ENCODE peak calls at places on chromosome 16, in ten cellular contexts. F is CD8-positive, alpha-beta memory T cell; X is left ventricle myocardium inferior; D is neural progenitor cell; C is upper lobe of right lung; V is aorta; Q is uterus; K is heart left ventricle; M is cardiac muscle cell; B is psoas muscle. R is an unnamed sample. For H3K36me3, the result is how much of the 10 kb centered on the place peaks cover.

GRCh38 chr16:54080524-54081008 is 206.0 kb downstream of the IRX3 start:
- DNase-seq in F (no peak), X (no peak), D (no peak), C (no peak), V (no peak), Q (no peak), K (no peak), M (no peak), B (no peak), R (no peak)

GRCh38 chr16:83809092-83809491 is 1.3 kb downstream of the HSBP1 start:
- DNase-seq in F (no peak), X (no peak), D (no peak), C (no peak), V (no peak), Q (no peak), K (no peak), M (no peak), B (no peak), R (no peak)

GRCh38 chr16:24610421-24610765 is 71.0 kb downstream of the RBBP6 start:
- DNase-seq in F (no peak), X (peak), D (peak), C (peak), V (peak), Q (peak), K (peak), M (peak), B (peak), R (peak)

GRCh38 chr16:47424846-47425245 is 36.0 kb downstream of the ITFG1 start:
- DNase-seq in F (no peak), X (no peak), D (peak), C (no peak), V (no peak), Q (no peak), K (no peak), M (no peak), B (no peak), R (no peak)

GRCh38 chr16:4136229-4136813 is 20.1 kb upstream of the ADCY9 start:
- DNase-seq in F (no peak), X (no peak), D (no peak), C (peak), V (no peak), Q (no peak), K (peak), M (no peak), B (no peak), R (peak)

GRCh38 chr16:88973007-88973410 is 4.0 kb downstream of the CBFA2T3 start:
- DNase-seq in F (no peak), X (no peak), D (peak), C (no peak), V (no peak), Q (no peak), K (peak), M (peak), B (no peak), R (peak)

GRCh38 chr16:31693733-31694132 is 166.0 kb downstream of the AHSP start:
- DNase-seq in F (no peak), X (no peak), D (no peak), C (no peak), V (no peak), Q (no peak), K (no peak), M (no peak), B (no peak), R (no peak)

GRCh38 chr16:8958344-8958808 is 5.3 kb downstream of the USP7 start:
- DNase-seq in F (no peak), X (peak), D (peak), C (no peak), V (peak), Q (peak), K (no peak), M (no peak), B (peak), R (no peak)

GRCh38 chr16:3642397-3643094 is 11.9 kb upstream of the DNASE1 start:
- DNase-seq in F (no peak), X (no peak), D (no peak), C (peak), V (no peak), Q (no peak), K (no peak), M (peak), B (peak), R (no peak)

GRCh38 chr16:1326380-1326779 is 7.1 kb upstream of the BAIAP3 start:
- DNase-seq in F (no peak), X (no peak), D (no peak), C (no peak), V (no peak), Q (no peak), K (no peak), M (no peak), B (no peak), R (no peak)
- H3K27ac ChIP-seq in F (no peak), X (peak), D (peak), C (no peak), V (no peak), Q (no peak), K (peak), M (no peak), B (no peak), R (no peak)

GRCh38 chr16:11687606-11688519 is 19.6 kb downstream of the SNN start:
- DNase-seq in F (no peak), X (no peak), D (no peak), C (no peak), V (no peak), Q (no peak), K (no peak), M (no peak), B (no peak), R (no peak)
- H3K36me3 ChIP-seq in F (under half), X (half or more), D (under half), C (half or more), V (under half), Q (under half), K (under half), M (half or more), B (half or more), R (half or more)

GRCh38 chr16:57525761-57526160 is 10.6 kb downstream of the CCDC102A start:
- DNase-seq in F (no peak), X (no peak), D (no peak), C (no peak), V (no peak), Q (peak), K (peak), M (no peak), B (no peak), R (no peak)
- H3K4me3 ChIP-seq in F (no peak), X (no peak), D (no peak), C (no peak), V (no peak), Q (no peak), K (no peak), M (no peak), B (no peak), R (no peak)

GRCh38 chr16:62545039-62545438 is 508.8 kb upstream of the CDH8 start:
- DNase-seq in F (no peak), X (no peak), D (no peak), C (no peak), V (no peak), Q (no peak), K (no peak), M (no peak), B (no peak), R (no peak)
- H3K27ac ChIP-seq in F (no peak), X (no peak), D (no peak), C (no peak), V (no peak), Q (no peak), K (no peak), M (no peak), B (no peak), R (no peak)

GRCh38 chr16:30663820-30664528 is 5.7 kb downstream of the FBRS start:
- DNase-seq in F (no peak), X (no peak), D (no peak), C (no peak), V (no peak), Q (no peak), K (no peak), M (no peak), B (no peak), R (no peak)
- H3K36me3 ChIP-seq in F (half or more), X (half or more), D (under half), C (half or more), V (under half), Q (under half), K (under half), M (under half), B (half or more), R (half or more)

GRCh38 chr16:30444231-30445148 is 1.2 kb downstream of the SEPHS2 start:
- DNase-seq in F (no peak), X (no peak), D (no peak), C (no peak), V (no peak), Q (no peak), K (no peak), M (no peak), B (no peak), R (no peak)

GRCh38 chr16:30445149-30445407 is 596 bp downstream of the SEPHS2 start:
- DNase-seq in F (no peak), X (no peak), D (no peak), C (no peak), V (no peak), Q (no peak), K (no peak), M (no peak), B (peak), R (no peak)

GRCh38 chr16:30445408-30446202 is at the start of gene SEPHS2:
- DNase-seq in F (peak), X (peak), D (peak), C (peak), V (peak), Q (peak), K (peak), M (peak), B (peak), R (peak)

GRCh38 chr16:30447512-30448226 is 2.0 kb upstream of the SEPHS2 start:
- DNase-seq in F (no peak), X (no peak), D (no peak), C (no peak), V (no peak), Q (no peak), K (no peak), M (no peak), B (no peak), R (no peak)

DNA sequence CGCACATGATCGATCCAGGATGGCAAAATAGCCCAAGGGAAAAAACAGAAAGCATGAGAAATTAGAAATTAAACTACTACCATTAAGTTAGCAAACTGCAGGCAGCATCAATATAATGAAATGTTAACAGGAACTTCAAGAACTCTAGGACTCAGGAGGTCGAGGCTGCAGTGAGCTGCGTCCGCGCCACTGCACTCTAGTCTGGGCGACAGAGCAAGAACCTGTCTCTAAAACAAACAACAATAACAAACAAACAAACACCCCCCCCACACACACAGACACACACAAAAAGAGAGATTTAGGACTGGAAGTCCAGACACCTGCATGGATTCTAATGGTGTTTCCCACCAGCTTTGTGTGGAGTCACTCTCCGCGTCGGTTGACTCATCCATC is 525 bp upstream of the SEPHS2 start:
- DNase-seq in F (no peak), X (no peak), D (no peak), C (no peak), V (no peak), Q (no peak), K (no peak), M (no peak), B (no peak), R (no peak)
- H3K4me3 ChIP-seq in F (peak), X (peak), D (peak), C (peak), V (no peak), Q (peak), K (peak), M (peak), B (peak), R (peak)